ENCODE peak calls at places on chromosomes 13 and 19, in seven cellular contexts. T is GM23338; Y is HCT116; M is naive thymus-derived CD4-positive, alpha-beta T cell; N is upper lobe of right lung; O is pancreas; Q is transverse colon. R is an unnamed sample.
A peak's percentile ranks its signal among the peaks of the same experiment; 100 is the strongest.

GRCh38 chr13:31903072-31903815 is 128.3 kb upstream of the FRY start:
- DNase-seq in N (no peak), O (no peak), T (no peak), Q (no peak), M (no peak), Y (no peak), R (no peak)

GRCh38 chr19:31612873-31613272 is 263.6 kb upstream of the TSHZ3 start:
- DNase-seq in N (no peak), O (no peak), T (no peak), Y (no peak), Q (no peak), M (no peak), R (no peak)

GRCh38 chr19:45670670-45671453 is 2.8 kb downstream of the GIPR start:
- DNase-seq in T (peak; percentile 99), O (peak; percentile 95), Q (peak; percentile 94), N (peak; percentile 93), M (no peak), Y (peak; percentile 93), R (peak; percentile 100)

GRCh38 chr13:94435604-94436226 is 43.8 kb downstream of the DCT start:
- DNase-seq in Q (no peak), N (no peak), M (peak; percentile 62), O (no peak), T (peak; percentile 82), Y (peak; percentile 34), R (peak; percentile 48)

GRCh38 chr19:44582581-44583265 is 30.6 kb upstream of the IGSF23 start:
- DNase-seq in T (peak; percentile 89), M (no peak), Y (peak; percentile 36), Q (peak; percentile 55), N (peak; percentile 71), O (peak; percentile 36), R (peak; percentile 69)

GRCh38 chr19:7901337-7901736 is 2.3 kb upstream of the MAP2K7 start:
- DNase-seq in M (no peak), Q (no peak), Y (no peak), O (peak; percentile 24), N (no peak), T (no peak), R (peak; percentile 4)

GRCh38 chr13:39847336-39847735 is 191.9 kb downstream of the COG6 start:
- DNase-seq in O (no peak), Y (no peak), Q (no peak), N (no peak), M (no peak), T (no peak), R (no peak)

GRCh38 chr19:8089664-8090601 is 37.4 kb downstream of the CCL25 start:
- DNase-seq in Q (no peak), Y (no peak), N (no peak), M (no peak), T (peak; percentile 21), O (no peak), R (no peak)

GRCh38 chr19:43739836-43740235 is 14.9 kb downstream of the SMG9 start:
- DNase-seq in T (no peak), Q (peak; percentile 87), N (no peak), O (no peak), Y (no peak), M (no peak), R (no peak)

GRCh38 chr19:46963093-46963734 is 56.4 kb upstream of the NPAS1 start:
- DNase-seq in M (no peak), Q (no peak), Y (no peak), N (no peak), O (no peak), T (no peak), R (no peak)

GRCh38 chr13:36072127-36072526 is 59.1 kb downstream of the DCLK1 start:
- DNase-seq in Q (no peak), M (no peak), T (no peak), N (no peak), Y (no peak), O (no peak), R (no peak)

GRCh38 chr19:47619763-47620162 is 10.8 kb downstream of the BICRA start:
- DNase-seq in N (no peak), T (peak; percentile 87), O (no peak), Y (no peak), Q (no peak), M (no peak), R (peak; percentile 78)

GRCh38 chr13:76709851-76710250 is 176.4 kb downstream of the KCTD12 start:
- DNase-seq in Q (no peak), N (no peak), M (no peak), O (no peak), T (no peak), Y (no peak), R (no peak)

GRCh38 chr13:44188257-44188656 is 185.4 kb upstream of the SERP2 start:
- DNase-seq in T (no peak), O (no peak), N (no peak), M (no peak), Y (peak; percentile 16), Q (no peak), R (no peak)

GRCh38 chr13:46389985-46390384 is 2.9 kb upstream of the RUBCNL start:
- DNase-seq in Q (peak; percentile 64), N (no peak), M (peak; percentile 28), Y (no peak), T (no peak), O (peak; percentile 40), R (no peak)

GRCh38 chr13:19910336-19911072 is 47.1 kb upstream of the ZMYM5 start:
- DNase-seq in T (no peak), O (no peak), Q (peak; percentile 54), N (no peak), Y (peak; percentile 43), M (no peak), R (no peak)

GRCh38 chr13:55160911-55161310 is 1979.8 kb upstream of the PRR20A start:
- DNase-seq in M (no peak), N (no peak), Y (no peak), O (no peak), T (no peak), Q (no peak), R (no peak)

GRCh38 chr19:44618640-44619357 is 5.4 kb downstream of the IGSF23 start:
- DNase-seq in T (no peak), O (no peak), Q (no peak), N (no peak), M (no peak), Y (no peak), R (no peak)

GRCh38 chr13:26062853-26063444 is 11.1 kb upstream of the SHISA2 start:
- DNase-seq in N (no peak), Y (peak; percentile 31), O (peak; percentile 45), M (peak; percentile 66), Q (peak; percentile 15), T (peak; percentile 74), R (peak; percentile 51)

GRCh38 chr13:35470671-35471465 is 5.6 kb downstream of the MAB21L1 start:
- DNase-seq in Y (no peak), M (no peak), Q (peak; percentile 9), T (peak; percentile 87), O (no peak), N (no peak), R (peak; percentile 81)

GRCh38 chr19:48123907-48124675 is 13.5 kb upstream of the PLA2G4C start:
- DNase-seq in M (no peak), T (no peak), N (no peak), Q (no peak), O (no peak), Y (peak; percentile 39), R (no peak)

GRCh38 chr19:12872941-12873890 is 8.0 kb downstream of the DNASE2 start:
- DNase-seq in M (peak; percentile 55), T (peak; percentile 97), Y (no peak), Q (peak; percentile 66), N (peak; percentile 82), O (peak; percentile 79), R (peak; percentile 79)

GRCh38 chr13:113291129-113291528 is 5.9 kb upstream of the LAMP1 start:
- DNase-seq in M (no peak), Q (no peak), T (no peak), O (no peak), N (no peak), Y (no peak), R (no peak)

GRCh38 chr13:48144413-48145035 is 49.6 kb upstream of the MED4 start:
- DNase-seq in Q (peak; percentile 14), T (no peak), M (peak; percentile 33), N (no peak), Y (no peak), O (no peak), R (no peak)

GRCh38 chr19:13002970-13003540 is 7.8 kb downstream of the NFIX start:
- DNase-seq in Q (no peak), Y (no peak), M (no peak), T (no peak), O (no peak), N (no peak), R (no peak)

DNA sequence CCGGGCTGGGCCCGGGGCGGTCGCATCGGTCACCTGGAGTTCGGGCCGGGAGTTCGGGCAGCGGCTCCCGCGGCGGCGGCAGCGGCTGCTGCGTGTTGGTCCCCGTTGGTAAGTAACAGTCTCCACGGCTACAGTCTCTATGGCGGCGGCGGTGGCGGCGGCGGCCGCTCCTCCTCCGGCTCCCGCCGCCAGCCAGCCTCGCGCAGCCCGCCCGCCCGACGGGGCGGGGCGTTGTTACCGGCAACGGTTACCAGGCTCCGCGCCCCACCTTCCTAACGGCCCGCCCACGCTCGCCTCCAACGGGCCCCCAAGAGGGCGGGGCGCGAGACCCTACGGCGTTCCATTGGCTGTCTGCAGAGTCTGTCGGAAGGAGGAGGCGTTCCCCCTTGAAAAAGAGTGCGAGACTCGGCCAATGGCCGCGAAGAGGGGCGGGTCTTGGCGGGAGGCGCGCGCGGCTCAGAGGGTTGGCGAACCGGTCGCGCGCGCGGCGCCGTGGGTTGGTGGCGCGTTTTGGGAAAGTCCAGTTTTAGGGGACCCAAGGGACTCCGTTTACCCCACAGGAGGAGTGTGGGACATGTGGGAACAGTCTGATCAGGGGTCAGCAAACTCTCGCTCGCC is at the start of gene RFX2:
- DNase-seq in O (peak; percentile 99), T (peak; percentile 100), Q (peak; percentile 99), M (peak; percentile 99), Y (peak; percentile 97), N (peak; percentile 100), R (peak; percentile 99)
- H3K4me3 ChIP-seq in O (peak within 1 kb of the TSS; percentile 48), T (peak within 1 kb of the TSS; percentile 69), Q (peak within 1 kb of the TSS; percentile 89), M (peak within 1 kb of the TSS; percentile 60), Y (peak within 1 kb of the TSS; percentile 69), N (peak within 1 kb of the TSS; percentile 62), R (peak within 1 kb of the TSS; percentile 60)

GRCh38 chr19:611506-611869 is 21.8 kb downstream of the HCN2 start:
- DNase-seq in Y (no peak), N (no peak), Q (no peak), M (no peak), T (no peak), O (no peak), R (no peak)
- H3K27me3 ChIP-seq in Y (no peaks in the 10 kb centered on the region), N (no peaks in the 10 kb centered on the region), Q (peaks cover 34% of the 10 kb centered on the region), M (no peaks in the 10 kb centered on the region), T (no peaks in the 10 kb centered on the region), O (no peaks in the 10 kb centered on the region), R (no peaks in the 10 kb centered on the region)

DNA sequence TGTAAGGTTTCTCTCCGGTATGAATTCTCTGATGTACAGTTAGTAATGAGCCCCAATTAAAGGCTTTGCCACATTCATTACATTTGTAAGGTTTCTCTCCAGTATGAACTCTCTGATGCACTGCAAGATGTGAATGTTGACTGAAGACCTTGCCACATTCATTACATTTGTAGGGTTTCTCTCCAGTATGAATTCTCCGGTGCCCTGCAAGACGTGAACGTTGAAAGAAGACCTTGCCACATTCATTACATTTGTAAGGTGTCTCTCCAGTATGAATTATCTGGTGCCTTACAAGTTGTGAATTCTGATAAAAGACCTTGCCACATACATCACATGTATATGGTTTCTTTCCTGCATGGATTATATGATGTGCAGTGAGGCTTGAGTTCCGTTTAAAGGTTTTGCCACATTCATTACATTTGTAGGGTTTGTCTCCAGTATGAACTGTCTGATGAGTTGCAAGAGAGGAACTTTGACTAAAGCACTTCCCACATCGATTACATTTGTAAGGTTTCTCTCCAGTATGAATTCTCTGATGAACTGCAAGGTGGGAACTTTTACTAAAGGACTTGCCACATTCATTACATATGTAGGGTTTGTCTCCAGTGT is 17.7 kb upstream of the ZNF432 start:
- DNase-seq in Q (no peak), Y (no peak), N (no peak), O (no peak), M (no peak), T (no peak), R (no peak)
- H3K36me3 ChIP-seq in Q (peaks cover 7% of the 10 kb centered on the region), Y (no peaks in the 10 kb centered on the region), N (peaks cover 45% of the 10 kb centered on the region), O (peaks cover 23% of the 10 kb centered on the region), M (peaks cover 35% of the 10 kb centered on the region), T (peaks cover 59% of the 10 kb centered on the region), R (peaks cover 14% of the 10 kb centered on the region)

GRCh38 chr19:19461306-19461670 is 54.1 kb downstream of the TSSK6 start:
- DNase-seq in Q (no peak), T (no peak), O (no peak), N (no peak), Y (no peak), M (no peak), R (no peak)
- H3K4me3 ChIP-seq in Q (no peak overlapping the region), T (peak overlapping the region; percentile 52), O (no peak overlapping the region), N (peak overlapping the region; percentile 6), Y (no peak overlapping the region), M (peak overlapping the region; percentile 2), R (no peak overlapping the region)

R was measured in H7.